ENCODE peak calls at places on chromosomes 3 and 15, in six cellular contexts. K, W, A, R, Z and X are unnamed samples.

GRCh38 chr15:69314174-69314573 is 15.5 kb downstream of the PAQR5 start:
- DNase-seq in K (no peak), W (no peak), A (no peak), R (no peak), Z (no peak), X (no peak)

GRCh38 chr3:193938613-193939012 is 197.3 kb upstream of the HES1 start:
- DNase-seq in K (no peak), W (no peak), A (no peak), R (no peak), Z (no peak), X (no peak)

GRCh38 chr3:121979734-121980449 is 42.2 kb downstream of the ILDR1 start:
- DNase-seq in K (no peak), W (no peak), A (no peak), R (no peak), Z (peak), X (no peak)

GRCh38 chr3:45664558-45664957 is 24.6 kb upstream of the SACM1L start:
- DNase-seq in K (no peak), W (no peak), A (peak), R (no peak), Z (no peak), X (no peak)

GRCh38 chr15:58513008-58513407 is 81.2 kb downstream of the LIPC start:
- DNase-seq in K (no peak), W (no peak), A (no peak), R (no peak), Z (no peak), X (no peak)

GRCh38 chr15:63727542-63727941 is 106.2 kb downstream of the HERC1 start:
- DNase-seq in K (no peak), W (no peak), A (no peak), R (no peak), Z (no peak), X (no peak)

GRCh38 chr3:70811880-70812279 is 499.4 kb upstream of the MDFIC2 start:
- DNase-seq in K (peak), W (no peak), A (no peak), R (peak), Z (peak), X (no peak)

GRCh38 chr3:31170932-31171670 is 276.6 kb upstream of the GADL1 start:
- DNase-seq in K (peak), W (no peak), A (no peak), R (peak), Z (peak), X (no peak)

GRCh38 chr15:38528279-38528678 is 36.3 kb downstream of the RASGRP1 start:
- DNase-seq in K (peak), W (no peak), A (no peak), R (no peak), Z (no peak), X (no peak)

GRCh38 chr3:73558399-73559075 is 66.2 kb downstream of the PDZRN3 start:
- DNase-seq in K (peak), W (peak), A (no peak), R (peak), Z (peak), X (no peak)

GRCh38 chr15:96366526-96366877 is 36.0 kb downstream of the NR2F2 start:
- DNase-seq in K (no peak), W (no peak), A (no peak), R (no peak), Z (no peak), X (no peak)

GRCh38 chr15:39304201-39304841 is 276.6 kb upstream of the THBS1 start:
- DNase-seq in K (peak), W (no peak), A (no peak), R (no peak), Z (peak), X (peak)

GRCh38 chr3:146818866-146819265 is 213.7 kb upstream of the PLSCR5 start:
- DNase-seq in K (no peak), W (no peak), A (no peak), R (no peak), Z (no peak), X (no peak)

GRCh38 chr3:29694783-29695182 is 413.9 kb downstream of the RBMS3 start:
- DNase-seq in K (peak), W (peak), A (no peak), R (peak), Z (peak), X (no peak)